ENCODE peak calls at places on chromosomes 7 and 10, in four cellular contexts. One of them, this sample, is unnamed.
A peak's percentile ranks its signal among the peaks of the same experiment; 100 is the strongest.

GRCh38 chr7:76303057-76303828 is 770 bp downstream of the HSPB1 start:
- DNase-seq in CD4-positive, CD25-positive, alpha-beta regulatory T cell: peak; percentile 70
- DNase-seq in stimulated activated CD8-positive, alpha-beta memory T cell treated with anti-CD3 and anti-CD28 coated beads, Interleukin-12 subunit alpha, Interleukin-12 subunit beta, amount 100 ng/mL, for 4 hours: peak; percentile 61
- DNase-seq in posterior cingulate gyrus: peak; percentile 47
- DNase-seq in this sample: peak; percentile 73

GRCh38 chr7:28016297-28016696 is 164.3 kb downstream of the JAZF1 start:
- DNase-seq in CD4-positive, CD25-positive, alpha-beta regulatory T cell: no peak
- DNase-seq in stimulated activated CD8-positive, alpha-beta memory T cell treated with anti-CD3 and anti-CD28 coated beads, Interleukin-12 subunit alpha, Interleukin-12 subunit beta, amount 100 ng/mL, for 4 hours: no peak
- DNase-seq in posterior cingulate gyrus: no peak
- DNase-seq in this sample: no peak

GRCh38 chr10:91251430-91252056 is 31.1 kb downstream of the PCGF5 start:
- DNase-seq in CD4-positive, CD25-positive, alpha-beta regulatory T cell: peak; percentile 68
- DNase-seq in stimulated activated CD8-positive, alpha-beta memory T cell treated with anti-CD3 and anti-CD28 coated beads, Interleukin-12 subunit alpha, Interleukin-12 subunit beta, amount 100 ng/mL, for 4 hours: peak; percentile 6
- DNase-seq in posterior cingulate gyrus: peak; percentile 16
- DNase-seq in this sample: peak; percentile 34

GRCh38 chr10:97053285-97053684 is 132.5 kb downstream of the SLIT1 start:
- DNase-seq in CD4-positive, CD25-positive, alpha-beta regulatory T cell: no peak
- DNase-seq in stimulated activated CD8-positive, alpha-beta memory T cell treated with anti-CD3 and anti-CD28 coated beads, Interleukin-12 subunit alpha, Interleukin-12 subunit beta, amount 100 ng/mL, for 4 hours: no peak
- DNase-seq in posterior cingulate gyrus: no peak
- DNase-seq in this sample: no peak

GRCh38 chr7:3825491-3825890 is 524.4 kb downstream of the SDK1 start:
- DNase-seq in CD4-positive, CD25-positive, alpha-beta regulatory T cell: no peak
- DNase-seq in stimulated activated CD8-positive, alpha-beta memory T cell treated with anti-CD3 and anti-CD28 coated beads, Interleukin-12 subunit alpha, Interleukin-12 subunit beta, amount 100 ng/mL, for 4 hours: no peak
- DNase-seq in posterior cingulate gyrus: no peak
- DNase-seq in this sample: no peak

GRCh38 chr10:68327889-68328786 is 3.7 kb upstream of the HNRNPH3 start:
- DNase-seq in CD4-positive, CD25-positive, alpha-beta regulatory T cell: no peak
- DNase-seq in stimulated activated CD8-positive, alpha-beta memory T cell treated with anti-CD3 and anti-CD28 coated beads, Interleukin-12 subunit alpha, Interleukin-12 subunit beta, amount 100 ng/mL, for 4 hours: no peak
- DNase-seq in posterior cingulate gyrus: no peak
- DNase-seq in this sample: no peak

GRCh38 chr7:65379318-65379717 is 5.7 kb downstream of the ZNF92 start:
- DNase-seq in CD4-positive, CD25-positive, alpha-beta regulatory T cell: no peak
- DNase-seq in stimulated activated CD8-positive, alpha-beta memory T cell treated with anti-CD3 and anti-CD28 coated beads, Interleukin-12 subunit alpha, Interleukin-12 subunit beta, amount 100 ng/mL, for 4 hours: no peak
- DNase-seq in posterior cingulate gyrus: no peak
- DNase-seq in this sample: no peak

GRCh38 chr7:32869716-32870115 is 21.8 kb downstream of the KBTBD2 start:
- DNase-seq in CD4-positive, CD25-positive, alpha-beta regulatory T cell: no peak
- DNase-seq in stimulated activated CD8-positive, alpha-beta memory T cell treated with anti-CD3 and anti-CD28 coated beads, Interleukin-12 subunit alpha, Interleukin-12 subunit beta, amount 100 ng/mL, for 4 hours: no peak
- DNase-seq in posterior cingulate gyrus: no peak
- DNase-seq in this sample: no peak

GRCh38 chr10:69426376-69426727 is 9.6 kb upstream of the TACR2 start:
- DNase-seq in CD4-positive, CD25-positive, alpha-beta regulatory T cell: no peak
- DNase-seq in stimulated activated CD8-positive, alpha-beta memory T cell treated with anti-CD3 and anti-CD28 coated beads, Interleukin-12 subunit alpha, Interleukin-12 subunit beta, amount 100 ng/mL, for 4 hours: no peak
- DNase-seq in posterior cingulate gyrus: no peak
- DNase-seq in this sample: no peak

GRCh38 chr7:914521-915194 is 38.3 kb downstream of the GET4 start:
- DNase-seq in CD4-positive, CD25-positive, alpha-beta regulatory T cell: no peak
- DNase-seq in stimulated activated CD8-positive, alpha-beta memory T cell treated with anti-CD3 and anti-CD28 coated beads, Interleukin-12 subunit alpha, Interleukin-12 subunit beta, amount 100 ng/mL, for 4 hours: no peak
- DNase-seq in posterior cingulate gyrus: no peak
- DNase-seq in this sample: no peak

GRCh38 chr7:151175047-151175792 is 7.7 kb upstream of the GBX1 start:
- DNase-seq in CD4-positive, CD25-positive, alpha-beta regulatory T cell: no peak
- DNase-seq in stimulated activated CD8-positive, alpha-beta memory T cell treated with anti-CD3 and anti-CD28 coated beads, Interleukin-12 subunit alpha, Interleukin-12 subunit beta, amount 100 ng/mL, for 4 hours: no peak
- DNase-seq in posterior cingulate gyrus: no peak
- DNase-seq in this sample: no peak

GRCh38 chr7:36021367-36021766 is 131.7 kb upstream of the EEPD1 start:
- DNase-seq in CD4-positive, CD25-positive, alpha-beta regulatory T cell: no peak
- DNase-seq in stimulated activated CD8-positive, alpha-beta memory T cell treated with anti-CD3 and anti-CD28 coated beads, Interleukin-12 subunit alpha, Interleukin-12 subunit beta, amount 100 ng/mL, for 4 hours: no peak
- DNase-seq in posterior cingulate gyrus: no peak
- DNase-seq in this sample: no peak

GRCh38 chr7:106916689-106917088 is 51.6 kb downstream of the PIK3CG start:
- DNase-seq in CD4-positive, CD25-positive, alpha-beta regulatory T cell: no peak
- DNase-seq in stimulated activated CD8-positive, alpha-beta memory T cell treated with anti-CD3 and anti-CD28 coated beads, Interleukin-12 subunit alpha, Interleukin-12 subunit beta, amount 100 ng/mL, for 4 hours: no peak
- DNase-seq in posterior cingulate gyrus: no peak
- DNase-seq in this sample: no peak

GRCh38 chr7:20164420-20165145 is 52.6 kb downstream of the MACC1 start:
- DNase-seq in CD4-positive, CD25-positive, alpha-beta regulatory T cell: no peak
- DNase-seq in stimulated activated CD8-positive, alpha-beta memory T cell treated with anti-CD3 and anti-CD28 coated beads, Interleukin-12 subunit alpha, Interleukin-12 subunit beta, amount 100 ng/mL, for 4 hours: no peak
- DNase-seq in posterior cingulate gyrus: no peak
- DNase-seq in this sample: no peak

GRCh38 chr10:32151876-32152275 is 95.7 kb upstream of the KIF5B start:
- DNase-seq in CD4-positive, CD25-positive, alpha-beta regulatory T cell: no peak
- DNase-seq in stimulated activated CD8-positive, alpha-beta memory T cell treated with anti-CD3 and anti-CD28 coated beads, Interleukin-12 subunit alpha, Interleukin-12 subunit beta, amount 100 ng/mL, for 4 hours: no peak
- DNase-seq in posterior cingulate gyrus: no peak
- DNase-seq in this sample: no peak

GRCh38 chr10:12768156-12768731 is 233.3 kb downstream of the CCDC3 start:
- DNase-seq in CD4-positive, CD25-positive, alpha-beta regulatory T cell: no peak
- DNase-seq in stimulated activated CD8-positive, alpha-beta memory T cell treated with anti-CD3 and anti-CD28 coated beads, Interleukin-12 subunit alpha, Interleukin-12 subunit beta, amount 100 ng/mL, for 4 hours: no peak
- DNase-seq in posterior cingulate gyrus: no peak
- DNase-seq in this sample: no peak

GRCh38 chr10:132404169-132404880 is 7.3 kb downstream of the PWWP2B start:
- DNase-seq in CD4-positive, CD25-positive, alpha-beta regulatory T cell: no peak
- DNase-seq in stimulated activated CD8-positive, alpha-beta memory T cell treated with anti-CD3 and anti-CD28 coated beads, Interleukin-12 subunit alpha, Interleukin-12 subunit beta, amount 100 ng/mL, for 4 hours: no peak
- DNase-seq in posterior cingulate gyrus: no peak
- DNase-seq in this sample: no peak

GRCh38 chr10:61779950-61780659 is 117.4 kb downstream of the CABCOCO1 start:
- DNase-seq in CD4-positive, CD25-positive, alpha-beta regulatory T cell: no peak
- DNase-seq in stimulated activated CD8-positive, alpha-beta memory T cell treated with anti-CD3 and anti-CD28 coated beads, Interleukin-12 subunit alpha, Interleukin-12 subunit beta, amount 100 ng/mL, for 4 hours: no peak
- DNase-seq in posterior cingulate gyrus: no peak
- DNase-seq in this sample: no peak

GRCh38 chr10:79399242-79399831 is 46.1 kb downstream of the ZCCHC24 start:
- DNase-seq in CD4-positive, CD25-positive, alpha-beta regulatory T cell: no peak
- DNase-seq in stimulated activated CD8-positive, alpha-beta memory T cell treated with anti-CD3 and anti-CD28 coated beads, Interleukin-12 subunit alpha, Interleukin-12 subunit beta, amount 100 ng/mL, for 4 hours: no peak
- DNase-seq in posterior cingulate gyrus: peak; percentile 66
- DNase-seq in this sample: no peak

GRCh38 chr10:90960355-90960814 is 39.5 kb upstream of the ANKRD1 start:
- DNase-seq in CD4-positive, CD25-positive, alpha-beta regulatory T cell: no peak
- DNase-seq in stimulated activated CD8-positive, alpha-beta memory T cell treated with anti-CD3 and anti-CD28 coated beads, Interleukin-12 subunit alpha, Interleukin-12 subunit beta, amount 100 ng/mL, for 4 hours: no peak
- DNase-seq in posterior cingulate gyrus: no peak
- DNase-seq in this sample: no peak

GRCh38 chr10:75261813-75262725 is 26.3 kb upstream of the COMTD1 start:
- DNase-seq in CD4-positive, CD25-positive, alpha-beta regulatory T cell: no peak
- DNase-seq in stimulated activated CD8-positive, alpha-beta memory T cell treated with anti-CD3 and anti-CD28 coated beads, Interleukin-12 subunit alpha, Interleukin-12 subunit beta, amount 100 ng/mL, for 4 hours: no peak
- DNase-seq in posterior cingulate gyrus: no peak
- DNase-seq in this sample: no peak

GRCh38 chr10:133438711-133439273 is 14.4 kb upstream of the SPRN start:
- DNase-seq in CD4-positive, CD25-positive, alpha-beta regulatory T cell: peak; percentile 9
- DNase-seq in stimulated activated CD8-positive, alpha-beta memory T cell treated with anti-CD3 and anti-CD28 coated beads, Interleukin-12 subunit alpha, Interleukin-12 subunit beta, amount 100 ng/mL, for 4 hours: no peak
- DNase-seq in posterior cingulate gyrus: no peak
- DNase-seq in this sample: no peak

GRCh38 chr10:108970016-108970415 is 953.3 kb downstream of the XPNPEP1 start:
- DNase-seq in CD4-positive, CD25-positive, alpha-beta regulatory T cell: no peak
- DNase-seq in stimulated activated CD8-positive, alpha-beta memory T cell treated with anti-CD3 and anti-CD28 coated beads, Interleukin-12 subunit alpha, Interleukin-12 subunit beta, amount 100 ng/mL, for 4 hours: no peak
- DNase-seq in posterior cingulate gyrus: no peak
- DNase-seq in this sample: no peak

GRCh38 chr10:132272061-132272766 is 35.5 kb downstream of the STK32C start:
- DNase-seq in CD4-positive, CD25-positive, alpha-beta regulatory T cell: no peak
- DNase-seq in stimulated activated CD8-positive, alpha-beta memory T cell treated with anti-CD3 and anti-CD28 coated beads, Interleukin-12 subunit alpha, Interleukin-12 subunit beta, amount 100 ng/mL, for 4 hours: no peak
- DNase-seq in posterior cingulate gyrus: peak; percentile 71
- DNase-seq in this sample: no peak

GRCh38 chr10:99681553-99681952 is 22.2 kb downstream of the ENTPD7 start:
- DNase-seq in CD4-positive, CD25-positive, alpha-beta regulatory T cell: no peak
- DNase-seq in stimulated activated CD8-positive, alpha-beta memory T cell treated with anti-CD3 and anti-CD28 coated beads, Interleukin-12 subunit alpha, Interleukin-12 subunit beta, amount 100 ng/mL, for 4 hours: no peak
- DNase-seq in posterior cingulate gyrus: no peak
- DNase-seq in this sample: no peak

GRCh38 chr10:28997736-28998135 is 291.1 kb upstream of the LYZL1 start:
- DNase-seq in CD4-positive, CD25-positive, alpha-beta regulatory T cell: no peak
- DNase-seq in stimulated activated CD8-positive, alpha-beta memory T cell treated with anti-CD3 and anti-CD28 coated beads, Interleukin-12 subunit alpha, Interleukin-12 subunit beta, amount 100 ng/mL, for 4 hours: no peak
- DNase-seq in posterior cingulate gyrus: no peak
- DNase-seq in this sample: no peak

GRCh38 chr10:103042129-103042528 is 124.0 kb downstream of the CNNM2 start:
- DNase-seq in CD4-positive, CD25-positive, alpha-beta regulatory T cell: no peak
- DNase-seq in stimulated activated CD8-positive, alpha-beta memory T cell treated with anti-CD3 and anti-CD28 coated beads, Interleukin-12 subunit alpha, Interleukin-12 subunit beta, amount 100 ng/mL, for 4 hours: no peak
- DNase-seq in posterior cingulate gyrus: no peak
- DNase-seq in this sample: no peak

GRCh38 chr10:79102056-79102874 is 33.5 kb downstream of the ZMIZ1 start:
- DNase-seq in CD4-positive, CD25-positive, alpha-beta regulatory T cell: no peak
- DNase-seq in stimulated activated CD8-positive, alpha-beta memory T cell treated with anti-CD3 and anti-CD28 coated beads, Interleukin-12 subunit alpha, Interleukin-12 subunit beta, amount 100 ng/mL, for 4 hours: no peak
- DNase-seq in posterior cingulate gyrus: no peak
- DNase-seq in this sample: no peak

GRCh38 chr10:57786331-57786730 is 481.4 kb downstream of the IPMK start:
- DNase-seq in CD4-positive, CD25-positive, alpha-beta regulatory T cell: no peak
- DNase-seq in stimulated activated CD8-positive, alpha-beta memory T cell treated with anti-CD3 and anti-CD28 coated beads, Interleukin-12 subunit alpha, Interleukin-12 subunit beta, amount 100 ng/mL, for 4 hours: no peak
- DNase-seq in posterior cingulate gyrus: no peak
- DNase-seq in this sample: no peak

GRCh38 chr7:158403013-158403821 is 184.4 kb downstream of the PTPRN2 start:
- DNase-seq in CD4-positive, CD25-positive, alpha-beta regulatory T cell: no peak
- DNase-seq in stimulated activated CD8-positive, alpha-beta memory T cell treated with anti-CD3 and anti-CD28 coated beads, Interleukin-12 subunit alpha, Interleukin-12 subunit beta, amount 100 ng/mL, for 4 hours: no peak
- DNase-seq in posterior cingulate gyrus: no peak
- DNase-seq in this sample: no peak

GRCh38 chr10:84613336-84614021 is 285.1 kb downstream of the CCSER2 start:
- DNase-seq in CD4-positive, CD25-positive, alpha-beta regulatory T cell: no peak
- DNase-seq in stimulated activated CD8-positive, alpha-beta memory T cell treated with anti-CD3 and anti-CD28 coated beads, Interleukin-12 subunit alpha, Interleukin-12 subunit beta, amount 100 ng/mL, for 4 hours: no peak
- DNase-seq in posterior cingulate gyrus: no peak
- DNase-seq in this sample: no peak

GRCh38 chr10:6492896-6493295 is 87.2 kb downstream of the PRKCQ start:
- DNase-seq in CD4-positive, CD25-positive, alpha-beta regulatory T cell: no peak
- DNase-seq in stimulated activated CD8-positive, alpha-beta memory T cell treated with anti-CD3 and anti-CD28 coated beads, Interleukin-12 subunit alpha, Interleukin-12 subunit beta, amount 100 ng/mL, for 4 hours: no peak
- DNase-seq in posterior cingulate gyrus: no peak
- DNase-seq in this sample: no peak

GRCh38 chr10:3468919-3469638 is 296.5 kb upstream of the PITRM1 start:
- DNase-seq in CD4-positive, CD25-positive, alpha-beta regulatory T cell: no peak
- DNase-seq in stimulated activated CD8-positive, alpha-beta memory T cell treated with anti-CD3 and anti-CD28 coated beads, Interleukin-12 subunit alpha, Interleukin-12 subunit beta, amount 100 ng/mL, for 4 hours: no peak
- DNase-seq in posterior cingulate gyrus: no peak
- DNase-seq in this sample: no peak

GRCh38 chr10:59177031-59177861 is 803 bp downstream of the PHYHIPL start:
- DNase-seq in CD4-positive, CD25-positive, alpha-beta regulatory T cell: no peak
- DNase-seq in stimulated activated CD8-positive, alpha-beta memory T cell treated with anti-CD3 and anti-CD28 coated beads, Interleukin-12 subunit alpha, Interleukin-12 subunit beta, amount 100 ng/mL, for 4 hours: no peak
- DNase-seq in posterior cingulate gyrus: peak; percentile 19
- DNase-seq in this sample: no peak

GRCh38 chr10:5665380-5666323 is 743 bp downstream of the ASB13 start:
- DNase-seq in CD4-positive, CD25-positive, alpha-beta regulatory T cell: no peak
- DNase-seq in stimulated activated CD8-positive, alpha-beta memory T cell treated with anti-CD3 and anti-CD28 coated beads, Interleukin-12 subunit alpha, Interleukin-12 subunit beta, amount 100 ng/mL, for 4 hours: no peak
- DNase-seq in posterior cingulate gyrus: no peak
- DNase-seq in this sample: no peak

GRCh38 chr10:5502903-5503835 is 3.8 kb upstream of the CALML5 start:
- DNase-seq in CD4-positive, CD25-positive, alpha-beta regulatory T cell: no peak
- DNase-seq in stimulated activated CD8-positive, alpha-beta memory T cell treated with anti-CD3 and anti-CD28 coated beads, Interleukin-12 subunit alpha, Interleukin-12 subunit beta, amount 100 ng/mL, for 4 hours: no peak
- DNase-seq in posterior cingulate gyrus: no peak
- DNase-seq in this sample: no peak

GRCh38 chr10:121437596-121437995 is 160.6 kb downstream of the FGFR2 start:
- DNase-seq in CD4-positive, CD25-positive, alpha-beta regulatory T cell: no peak
- DNase-seq in stimulated activated CD8-positive, alpha-beta memory T cell treated with anti-CD3 and anti-CD28 coated beads, Interleukin-12 subunit alpha, Interleukin-12 subunit beta, amount 100 ng/mL, for 4 hours: no peak
- DNase-seq in posterior cingulate gyrus: peak; percentile 12
- DNase-seq in this sample: no peak

GRCh38 chr10:75399461-75400162 is 2.0 kb downstream of the ZNF503 start:
- DNase-seq in CD4-positive, CD25-positive, alpha-beta regulatory T cell: no peak
- DNase-seq in stimulated activated CD8-positive, alpha-beta memory T cell treated with anti-CD3 and anti-CD28 coated beads, Interleukin-12 subunit alpha, Interleukin-12 subunit beta, amount 100 ng/mL, for 4 hours: no peak
- DNase-seq in posterior cingulate gyrus: peak; percentile 62
- DNase-seq in this sample: peak; percentile 28